ENCODE peak calls at places on chromosomes 13 and 19, in six cellular contexts. B, M, O, E, L and T are unnamed samples.

GRCh38 chr13:43072394-43072793 is 49.0 kb downstream of the DNAJC15 start:
- DNase-seq in B (no peak), M (no peak), O (no peak), E (no peak), L (no peak), T (no peak)

GRCh38 chr13:36414461-36414860 is 17.8 kb upstream of the CCNA1 start:
- DNase-seq in B (no peak), M (no peak), O (no peak), E (no peak), L (no peak), T (no peak)

GRCh38 chr13:39105110-39105509 is 66.9 kb downstream of the NHLRC3 start:
- DNase-seq in B (no peak), M (no peak), O (no peak), E (peak; percentile 98), L (no peak), T (no peak)

GRCh38 chr19:12723383-12723642 is 419 bp downstream of the TNPO2 start:
- DNase-seq in B (no peak), M (no peak), O (no peak), E (no peak), L (no peak), T (no peak)

GRCh38 chr19:16027528-16027927 is 48.8 kb upstream of the TPM4 start:
- DNase-seq in B (no peak), M (no peak), O (no peak), E (peak; percentile 63), L (no peak), T (no peak)

GRCh38 chr19:2584002-2584401 is 108.1 kb downstream of the GADD45B start:
- DNase-seq in B (no peak), M (no peak), O (no peak), E (no peak), L (peak; percentile 62), T (no peak)

GRCh38 chr19:41785653-41786052 is 10.7 kb upstream of the CEACAM3 start:
- DNase-seq in B (no peak), M (peak; percentile 6), O (peak; percentile 69), E (peak; percentile 87), L (peak; percentile 62), T (peak; percentile 71)

GRCh38 chr19:45172173-45172572 is 5.9 kb downstream of the TRAPPC6A start:
- DNase-seq in B (no peak), M (no peak), O (no peak), E (no peak), L (no peak), T (no peak)

GRCh38 chr19:1017115-1017905 is 3.6 kb downstream of the TMEM259 start:
- DNase-seq in B (no peak), M (no peak), O (no peak), E (no peak), L (peak; percentile 80), T (no peak)

GRCh38 chr13:97113231-97114001 is 108.7 kb upstream of the MBNL2 start:
- DNase-seq in B (peak; percentile 63), M (no peak), O (peak; percentile 7), E (no peak), L (no peak), T (peak; percentile 13)

GRCh38 chr13:26619321-26619720 is 61.8 kb downstream of the WASF3 start:
- DNase-seq in B (no peak), M (peak; percentile 57), O (no peak), E (no peak), L (no peak), T (no peak)

GRCh38 chr13:74907788-74908187 is 574.2 kb downstream of the TBC1D4 start:
- DNase-seq in B (no peak), M (no peak), O (no peak), E (no peak), L (no peak), T (no peak)

GRCh38 chr13:110257408-110257807 is 49.5 kb downstream of the COL4A1 start:
- DNase-seq in B (no peak), M (no peak), O (no peak), E (no peak), L (no peak), T (no peak)